ENCODE peak calls at places on chromosomes 16 and 17, in four cellular contexts. J, Q, W and M are unnamed samples.

GRCh38 chr17:49365667-49366066 is 3.6 kb upstream of the ZNF652 start:
- DNase-seq in Q (peak), J (no peak), W (peak), M (no peak)

GRCh38 chr16:68408967-68409366 is 39.3 kb downstream of the SMPD3 start:
- DNase-seq in J (no peak), Q (no peak), W (no peak), M (no peak)

GRCh38 chr17:48162305-48162934 is 54.9 kb downstream of the SNX11 start:
- DNase-seq in Q (no peak), J (no peak), W (no peak), M (no peak)

GRCh38 chr17:79632432-79632735 is 21.5 kb upstream of the RBFOX3 start:
- DNase-seq in Q (peak), W (no peak), J (no peak), M (no peak)

GRCh38 chr17:82985973-82986372 is 93.4 kb upstream of the METRNL start:
- DNase-seq in Q (peak), J (no peak), W (peak), M (no peak)

GRCh38 chr17:32569171-32570080 is 82.6 kb downstream of the CDK5R1 start:
- DNase-seq in J (peak), W (no peak), Q (no peak), M (no peak)

GRCh38 chr16:1941924-1942809 is 832 bp downstream of the MSRB1 start:
- DNase-seq in J (no peak), Q (no peak), W (no peak), M (peak)

GRCh38 chr17:70896843-70897242 is 727.5 kb downstream of the KCNJ2 start:
- DNase-seq in J (no peak), Q (no peak), W (no peak), M (no peak)

GRCh38 chr17:50034504-50035364 is 21.2 kb upstream of the ITGA3 start:
- DNase-seq in W (peak), J (no peak), Q (no peak), M (no peak)

DNA sequence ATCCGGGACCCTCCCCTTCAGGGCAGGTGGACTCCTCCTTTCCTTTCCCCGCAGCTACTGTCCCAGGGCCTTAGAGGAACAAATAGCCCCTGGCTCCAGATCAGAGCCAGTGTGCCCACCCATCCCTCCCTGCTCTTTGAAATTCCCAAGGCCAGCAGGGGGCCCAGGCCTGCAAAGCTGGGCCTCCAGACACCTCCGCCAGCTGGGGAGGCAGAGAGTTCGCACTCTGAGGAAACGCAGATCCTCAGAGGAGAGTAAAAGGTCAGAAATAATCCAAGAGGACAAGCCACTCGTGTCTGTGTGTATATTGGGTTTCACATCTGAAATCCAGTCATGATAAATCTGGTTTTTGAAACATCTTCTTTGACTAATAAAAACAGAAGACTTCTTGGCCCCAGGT is 44.7 kb upstream of the TBX2 start:
- DNase-seq in W (no peak), J (no peak), Q (peak), M (no peak)
- TF ChIP-seq USF1 in W (no peak), J (no peak), Q (no peak), M (no peak)

DNA sequence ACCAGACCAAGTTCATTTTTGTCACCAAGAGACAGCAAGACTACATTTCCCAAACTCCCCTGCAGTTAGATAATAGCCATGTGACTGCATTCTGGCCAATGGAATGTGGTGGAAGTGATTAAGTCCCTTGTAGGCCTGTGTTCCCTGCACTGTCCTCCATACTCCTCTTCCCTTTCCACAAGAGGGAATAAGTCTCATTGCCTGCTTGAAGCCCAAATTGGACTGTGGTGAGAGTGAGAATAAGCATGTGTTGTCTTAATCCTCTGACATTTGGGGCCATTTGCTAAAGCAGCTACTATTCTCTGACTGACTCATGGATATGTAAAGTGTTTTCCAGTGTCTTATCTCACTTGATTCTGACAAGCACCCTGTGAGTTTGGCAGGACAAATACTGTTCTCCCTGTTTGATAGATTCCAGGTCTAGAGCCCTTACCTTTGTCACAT is 20.7 kb downstream of the PIK3R6 start:
- DNase-seq in Q (no peak), J (no peak), W (peak), M (peak)
- TF ChIP-seq USF1 in Q (peak), J (peak), W (peak), M (peak)

DNA sequence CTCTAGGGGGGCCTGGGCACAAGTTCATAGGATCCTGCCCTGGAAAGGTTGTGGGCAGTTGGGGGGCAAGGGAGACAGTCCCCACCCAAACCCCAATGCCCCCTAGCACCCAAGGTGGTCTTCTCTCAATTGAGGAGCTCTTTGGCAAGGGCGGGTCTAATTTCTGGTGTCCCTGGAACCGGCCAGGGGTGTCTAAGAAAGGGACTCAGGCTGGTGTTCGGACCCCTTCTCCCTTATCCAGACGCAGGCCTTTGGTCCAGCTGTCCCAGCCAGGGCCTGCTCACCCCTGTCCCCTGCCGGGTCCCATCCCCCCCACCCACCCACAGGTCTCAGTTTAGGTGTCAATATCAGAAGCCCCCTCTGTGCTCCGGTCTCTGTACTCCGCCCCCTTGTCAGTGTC is 860 bp upstream of the ARHGDIG start:
- DNase-seq in J (no peak), Q (no peak), W (no peak), M (no peak)
- TF ChIP-seq USF1 in J (no peak), Q (no peak), W (no peak), M (no peak)

GRCh38 chr17:21295036-21295952 is 10.8 kb downstream of the MAP2K3 start:
- DNase-seq in Q (no peak), J (no peak), W (peak), M (peak)

GRCh38 chr17:21297026-21297520 is 12.6 kb downstream of the MAP2K3 start:
- DNase-seq in J (no peak), W (peak), Q (no peak), M (no peak)

GRCh38 chr17:21297597-21297996 is 13.1 kb downstream of the MAP2K3 start:
- DNase-seq in J (no peak), W (peak), Q (peak), M (no peak)

GRCh38 chr17:21294321-21295035 is 10.0 kb downstream of the MAP2K3 start:
- DNase-seq in W (peak), Q (no peak), J (no peak), M (peak)

GRCh38 chr17:21296097-21297025 is 11.8 kb downstream of the MAP2K3 start:
- DNase-seq in J (no peak), W (peak), Q (no peak), M (peak)
- TF ChIP-seq USF1 in J (no peak), W (no peak), Q (no peak), M (no peak)

GRCh38 chr16:89357055-89357454 is 133.3 kb downstream of the ANKRD11 start:
- DNase-seq in J (no peak), W (no peak), Q (no peak), M (peak)

GRCh38 chr16:89359296-89360147 is 130.8 kb downstream of the ANKRD11 start:
- DNase-seq in W (no peak), Q (no peak), J (no peak), M (no peak)

GRCh38 chr16:89358030-89359005 is 132.0 kb downstream of the ANKRD11 start:
- DNase-seq in W (no peak), J (no peak), Q (no peak), M (no peak)

GRCh38 chr16:89355686-89356085 is 134.7 kb downstream of the ANKRD11 start:
- DNase-seq in Q (no peak), J (no peak), W (no peak), M (no peak)

DNA sequence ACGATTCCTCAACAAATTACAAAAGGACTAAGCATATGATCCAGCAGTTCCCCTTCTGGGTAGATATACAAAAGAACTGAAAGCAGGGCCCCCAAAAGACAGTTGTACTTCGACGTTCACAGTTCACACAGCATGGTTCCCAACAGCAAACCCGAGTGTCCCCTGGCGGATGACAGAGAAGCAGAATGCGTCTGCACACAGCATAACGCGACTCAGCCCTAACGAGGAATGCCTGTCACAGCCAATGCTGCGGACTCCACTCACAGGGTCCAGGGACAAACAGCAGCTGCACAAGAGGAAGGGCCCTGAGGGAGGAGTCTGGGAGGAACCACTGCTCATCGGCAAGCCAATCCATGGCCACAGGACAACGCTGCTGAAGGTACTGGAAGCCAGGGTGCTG is 132.9 kb downstream of the ANKRD11 start:
- DNase-seq in J (no peak), W (peak), Q (no peak), M (peak)
- TF ChIP-seq USF1 in J (no peak), W (no peak), Q (no peak), M (no peak)

DNA sequence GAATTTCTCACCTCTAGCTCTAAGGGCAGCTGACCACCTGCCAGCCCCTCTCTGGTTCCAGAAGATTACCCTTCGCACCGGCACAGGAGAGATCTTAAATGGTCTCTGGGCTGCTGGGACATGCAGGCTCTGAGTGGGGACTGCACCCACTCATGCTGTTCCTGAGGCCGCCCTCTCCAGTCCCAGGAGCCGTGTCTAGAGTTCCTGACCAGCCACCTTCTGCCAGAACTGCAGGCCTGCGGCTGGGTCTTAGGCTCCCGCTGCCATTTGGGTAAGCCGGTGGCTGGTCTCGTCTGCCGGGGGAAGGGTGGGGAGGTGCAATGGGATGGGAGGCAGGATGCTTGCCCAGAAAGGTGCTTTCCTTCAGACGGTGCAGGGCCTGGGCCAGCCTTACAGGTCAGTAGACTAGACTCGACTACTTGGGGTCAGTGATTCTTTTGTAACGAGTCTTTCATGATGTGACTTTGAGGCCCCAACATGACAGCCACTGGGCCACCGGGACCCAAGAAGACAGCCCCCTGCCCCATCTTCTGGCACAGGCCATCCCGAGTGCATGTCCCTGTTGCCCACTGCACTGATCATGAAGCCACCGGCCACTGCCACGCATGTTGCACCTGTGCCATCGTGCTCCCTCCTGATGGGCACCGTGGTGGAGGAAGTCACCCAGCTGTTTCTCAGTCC is 26.4 kb downstream of the B9D1 start:
- DNase-seq in J (no peak), Q (peak), W (no peak), M (no peak)
- TF ChIP-seq USF1 in J (no peak), Q (no peak), W (no peak), M (no peak)

DNA sequence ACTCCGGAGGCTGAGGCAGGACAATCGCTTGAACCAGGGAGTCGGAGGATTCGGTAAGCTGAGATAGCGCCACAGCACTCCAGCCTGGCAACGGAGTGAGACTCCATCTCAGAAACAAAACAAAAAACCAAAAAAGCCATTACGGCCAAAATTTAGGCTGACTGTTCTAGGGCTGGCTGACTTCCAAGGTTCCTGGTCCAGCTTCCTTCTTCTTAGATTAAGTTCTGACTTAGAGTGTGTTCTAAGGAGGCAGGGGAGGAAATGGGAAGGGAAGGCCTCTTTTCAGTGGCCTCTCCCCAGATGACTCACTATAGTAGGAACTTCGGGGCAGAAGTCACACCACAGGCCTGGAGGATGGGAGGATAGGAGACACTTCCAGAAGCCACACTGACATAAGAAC is 27.7 kb upstream of the CLEC18B start:
- DNase-seq in W (no peak), J (no peak), Q (no peak), M (no peak)
- TF ChIP-seq USF1 in W (no peak), J (no peak), Q (no peak), M (no peak)

DNA sequence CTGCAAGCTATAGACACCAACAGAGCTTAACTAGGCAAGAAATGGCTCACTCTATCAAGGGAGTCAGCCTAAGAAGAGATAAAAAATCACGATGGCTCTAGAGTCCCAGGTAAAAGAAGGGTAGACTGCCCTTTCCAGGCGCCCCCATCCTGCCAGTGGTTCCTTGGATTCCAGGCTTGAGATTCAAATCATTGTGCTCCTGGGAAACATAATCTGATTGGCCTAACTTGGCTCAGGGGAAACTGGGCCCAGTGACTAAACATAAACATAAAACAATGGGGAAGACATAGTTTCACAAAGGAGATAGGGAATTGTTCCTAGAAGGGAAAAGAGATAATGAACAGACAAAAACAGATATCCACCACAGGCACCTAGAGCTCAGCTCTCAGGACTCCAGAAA is 56.4 kb downstream of the ZNF18 start:
- DNase-seq in Q (no peak), W (no peak), J (no peak), M (no peak)
- TF ChIP-seq USF1 in Q (no peak), W (no peak), J (no peak), M (no peak)

GRCh38 chr16:22719945-22720344 is 94.0 kb upstream of the HS3ST2 start:
- DNase-seq in J (no peak), Q (no peak), W (no peak), M (no peak)

GRCh38 chr16:22726868-22727267 is 87.1 kb upstream of the HS3ST2 start:
- DNase-seq in Q (no peak), J (no peak), W (peak), M (no peak)

GRCh38 chr16:22727285-22728166 is 86.4 kb upstream of the HS3ST2 start:
- DNase-seq in Q (no peak), J (no peak), W (no peak), M (no peak)

GRCh38 chr16:22721497-22722100 is 92.4 kb upstream of the HS3ST2 start:
- DNase-seq in J (no peak), W (peak), Q (no peak), M (no peak)
- TF ChIP-seq USF1 in J (no peak), W (no peak), Q (no peak), M (no peak)